ENCODE peak calls at places on chromosomes 3 and 15, in five cellular contexts. T is PC-9, H is AG09309, E is fibroblast of lung, O is AG04449. K is an unnamed sample.

GRCh38 chr3:52829906-52830463 is 487 bp downstream of the ITIH4 start:
- DNase-seq in H (no peak), O (no peak), T (no peak), E (no peak), K (no peak)

GRCh38 chr15:99480223-99480810 is 85.5 kb upstream of the MEF2A start:
- DNase-seq in H (no peak), E (peak), O (no peak), T (no peak), K (no peak)

GRCh38 chr15:69797615-69798014 is 300.1 kb downstream of the TLE3 start:
- DNase-seq in O (no peak), E (no peak), H (no peak), T (no peak), K (no peak)

GRCh38 chr3:72111265-72111972 is 326.5 kb upstream of the PROK2 start:
- DNase-seq in T (no peak), H (no peak), O (no peak), E (no peak), K (no peak)

GRCh38 chr3:125144653-125145314 is 67.8 kb downstream of the SLC12A8 start:
- DNase-seq in H (no peak), E (no peak), O (no peak), T (no peak), K (no peak)

GRCh38 chr3:99789322-99789721 is 28.3 kb upstream of the CMSS1 start:
- DNase-seq in E (peak), O (no peak), T (peak), H (peak), K (peak)

GRCh38 chr15:33934396-33934795 is 33.9 kb upstream of the CHRM5 start:
- DNase-seq in E (peak), O (no peak), H (no peak), T (no peak), K (no peak)

GRCh38 chr3:138114988-138115971 is at the start of gene DZIP1L:
- DNase-seq in O (peak), T (no peak), H (no peak), E (peak), K (no peak)

GRCh38 chr3:45807133-45807532 is 10.8 kb upstream of the SLC6A20 start:
- DNase-seq in E (no peak), H (no peak), T (no peak), O (no peak), K (no peak)

GRCh38 chr3:72887723-72888545 is at the start of gene GXYLT2:
- DNase-seq in O (no peak), E (peak), T (no peak), H (no peak), K (no peak)

GRCh38 chr3:164806188-164806587 is 272.1 kb downstream of the SI start:
- DNase-seq in E (no peak), O (no peak), H (no peak), T (no peak), K (no peak)

GRCh38 chr3:117052356-117052755 is 342.8 kb downstream of the TUSC7 start:
- DNase-seq in T (no peak), E (peak), O (peak), H (no peak), K (no peak)

GRCh38 chr15:69014454-69014853 is at the start of gene NOX5:
- DNase-seq in E (no peak), H (peak), T (peak), O (peak), K (peak)

GRCh38 chr3:125072310-125072709 is 16.5 kb upstream of the HEG1 start:
- DNase-seq in O (peak), H (no peak), E (peak), T (no peak), K (no peak)

GRCh38 chr15:89187301-89187700 is 34.1 kb downstream of the RLBP1 start:
- DNase-seq in E (no peak), O (no peak), H (no peak), T (no peak), K (no peak)

GRCh38 chr3:55596212-55596611 is 109.1 kb upstream of the WNT5A start:
- DNase-seq in T (no peak), H (no peak), E (no peak), O (no peak), K (no peak)
- TF ChIP-seq CTCF in T (no peak), H (no peak), E (no peak), O (no peak), K (no peak)

GRCh38 chr15:100787567-100787941 is 92.1 kb upstream of the ALDH1A3 start:
- DNase-seq in E (no peak), H (no peak), T (no peak), O (no peak), K (no peak)
- H3K4me3 ChIP-seq in E (no peak), H (no peak), T (no peak), O (no peak), K (no peak)

DNA sequence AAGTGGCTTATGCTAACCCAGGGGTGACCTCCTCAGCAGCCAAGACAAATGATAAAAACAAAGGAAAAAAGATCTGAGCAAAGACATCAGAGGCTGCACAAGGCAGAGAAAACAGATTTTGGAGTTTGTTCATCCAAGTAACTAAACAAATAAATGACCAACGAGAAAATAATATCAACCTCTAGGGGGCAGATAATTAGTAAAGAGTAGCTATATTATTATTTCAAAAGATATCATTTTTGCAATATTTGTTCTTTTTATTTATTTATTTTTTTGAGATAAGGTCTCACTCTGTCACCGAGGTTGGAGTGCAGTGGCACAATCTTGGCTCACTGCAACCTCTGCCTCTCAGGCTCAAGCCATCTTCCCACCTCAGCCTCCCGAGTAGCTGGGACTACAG is 101.8 kb downstream of the PCCB start:
- DNase-seq in H (no peak), E (no peak), T (no peak), O (no peak), K (no peak)
- TF ChIP-seq CTCF in H (no peak), E (no peak), T (peak), O (no peak), K (no peak)

DNA sequence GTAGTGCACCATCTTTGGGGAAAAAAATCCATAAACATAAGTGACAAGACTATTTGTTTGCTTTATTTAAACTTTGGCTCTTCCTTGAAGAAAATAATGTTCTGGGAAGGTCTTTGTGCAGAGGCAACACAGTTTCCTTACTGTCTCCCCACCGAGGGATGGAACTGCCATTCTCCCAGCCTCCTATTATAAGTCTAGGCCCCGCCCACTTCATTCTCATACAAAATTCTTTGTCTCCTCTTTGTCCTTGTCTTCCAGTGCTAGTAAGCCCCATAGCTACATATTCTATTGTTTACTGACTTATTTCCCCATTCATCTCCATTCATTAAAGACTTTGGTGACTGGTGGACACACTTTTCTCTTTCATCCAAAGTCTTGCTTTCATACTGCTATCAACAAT is 316.5 kb upstream of the ROBO2 start:
- DNase-seq in O (no peak), H (no peak), T (no peak), E (no peak), K (no peak)
- H3K4me3 ChIP-seq in O (no peak), H (no peak), T (no peak), E (no peak), K (no peak)

GRCh38 chr3:172708905-172709775 is 1.7 kb downstream of the NCEH1 start:
- DNase-seq in H (no peak), T (no peak), E (no peak), O (no peak), K (no peak)

GRCh38 chr3:172709776-172710708 is 825 bp downstream of the NCEH1 start:
- DNase-seq in O (no peak), T (peak), E (peak), H (no peak), K (no peak)

GRCh38 chr3:172713316-172713715 is 2.4 kb upstream of the NCEH1 start:
- DNase-seq in E (no peak), T (no peak), H (no peak), O (no peak), K (no peak)

GRCh38 chr3:172710709-172711456 is at the start of gene NCEH1:
- DNase-seq in O (peak), H (peak), E (peak), T (peak), K (peak)

GRCh38 chr3:172711457-172711800 is 562 bp upstream of the NCEH1 start:
- DNase-seq in T (peak), O (no peak), E (no peak), H (no peak), K (no peak)
- TF ChIP-seq CTCF in T (no peak), O (no peak), E (no peak), H (no peak), K (no peak)

GRCh38 chr3:124032881-124033359 is 41.0 kb upstream of the ROPN1 start:
- DNase-seq in E (peak), O (peak), H (peak), T (no peak), K (peak)

GRCh38 chr3:124035463-124036121 is 43.7 kb upstream of the ROPN1 start:
- DNase-seq in E (no peak), T (no peak), O (no peak), H (no peak), K (no peak)

GRCh38 chr3:124033360-124034015 is 41.6 kb upstream of the ROPN1 start:
- DNase-seq in E (peak), O (no peak), T (no peak), H (no peak), K (no peak)

GRCh38 chr3:124034809-124035152 is 42.9 kb upstream of the ROPN1 start:
- DNase-seq in T (no peak), E (no peak), O (no peak), H (no peak), K (no peak)

DNA sequence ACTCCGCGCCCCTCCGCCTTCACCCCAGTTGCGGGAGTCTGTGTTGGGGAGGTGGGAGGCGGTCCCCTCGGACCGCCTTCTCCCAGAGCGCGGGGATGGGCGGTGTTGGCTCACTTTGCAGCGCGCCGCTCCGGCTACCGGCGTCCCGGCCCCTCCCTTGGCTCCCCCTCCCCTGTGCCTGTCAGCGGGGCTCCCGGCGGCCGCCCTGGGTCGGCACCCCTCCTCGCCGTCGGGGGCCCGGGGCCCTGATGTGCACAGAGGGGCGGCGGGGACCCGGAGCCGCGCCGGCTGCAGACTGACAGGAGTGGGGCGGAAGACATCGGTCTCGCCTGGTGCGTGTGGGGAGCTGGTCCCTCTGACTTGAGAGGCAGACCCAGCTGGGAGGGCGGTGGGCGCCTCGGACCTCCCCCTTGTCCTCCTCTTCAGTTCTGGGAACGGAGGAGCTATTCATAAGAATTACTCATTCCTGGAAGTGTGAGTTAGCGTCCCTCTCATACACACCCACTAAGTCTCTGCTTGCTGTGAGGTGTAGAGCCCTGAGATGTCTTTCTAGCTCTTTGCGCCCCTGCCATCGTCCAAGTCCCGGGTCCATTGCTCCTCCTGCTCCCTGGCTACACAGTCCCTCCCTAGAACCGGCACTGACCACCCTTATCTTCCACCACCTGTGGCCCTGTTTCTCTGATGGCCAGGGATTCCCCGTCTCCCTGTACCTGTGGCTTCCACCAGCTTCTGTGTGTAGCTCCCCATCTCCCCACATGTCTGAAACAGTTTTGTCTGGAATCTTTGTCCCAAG is 42.3 kb upstream of the ROPN1 start:
- DNase-seq in E (peak), O (no peak), T (no peak), H (no peak), K (no peak)
- H3K4me3 ChIP-seq in E (peak), O (peak), T (no peak), H (peak), K (peak)

GRCh38 chr3:42960282-42960681 is 18.8 kb upstream of the GASK1A start:
- DNase-seq in O (no peak), H (no peak), T (no peak), E (no peak), K (no peak)

GRCh38 chr3:42960781-42961180 is 18.3 kb upstream of the GASK1A start:
- DNase-seq in T (no peak), O (no peak), E (no peak), H (no peak), K (no peak)

GRCh38 chr3:42961633-42962032 is 17.5 kb upstream of the GASK1A start:
- DNase-seq in T (no peak), O (peak), E (peak), H (peak), K (peak)

GRCh38 chr3:42957573-42957972 is 21.5 kb upstream of the GASK1A start:
- DNase-seq in O (no peak), H (no peak), T (no peak), E (no peak), K (no peak)
- TF ChIP-seq CTCF in O (no peak), H (peak), T (no peak), E (no peak), K (peak)

DNA sequence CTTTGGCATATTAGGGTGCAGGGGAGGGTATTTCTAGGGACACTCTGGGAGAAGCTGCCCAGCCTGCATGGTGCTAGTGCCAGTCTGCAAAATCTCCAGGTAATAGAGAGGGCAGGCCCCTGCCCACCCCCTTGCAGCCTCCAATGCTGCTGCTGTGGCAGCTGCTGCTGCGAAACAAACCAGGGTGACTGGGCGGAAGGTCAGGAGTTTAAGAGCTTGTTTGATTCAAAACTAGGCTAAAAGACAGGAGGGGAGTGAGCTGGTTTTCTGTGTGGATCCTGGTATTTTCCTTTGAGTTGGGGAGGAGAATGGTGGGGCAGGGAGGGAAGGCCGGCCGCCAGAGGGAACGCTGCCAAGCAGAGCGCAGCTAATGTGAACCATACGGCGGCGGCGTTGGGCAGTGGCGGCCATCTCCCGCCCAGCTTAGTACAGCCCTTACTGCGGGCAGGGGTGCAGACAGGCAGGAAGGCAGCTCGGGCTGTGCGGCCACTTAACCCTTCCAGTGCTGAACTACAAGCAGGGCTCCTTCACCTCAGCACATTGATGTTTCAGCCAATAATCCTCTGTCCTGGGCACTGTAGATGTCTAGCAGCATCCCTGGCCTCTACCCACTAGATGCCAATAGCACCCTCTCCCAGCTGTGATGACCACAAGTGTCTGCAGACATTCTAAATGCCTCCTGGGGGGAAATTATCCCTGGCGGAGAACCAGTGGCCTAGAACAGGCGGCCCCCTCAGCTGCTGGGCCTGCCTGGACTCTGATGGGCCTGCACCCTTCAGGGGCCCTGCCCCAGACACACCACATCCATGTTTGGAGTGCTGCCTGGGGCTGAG is 125.7 kb downstream of the EEFSEC start:
- DNase-seq in O (peak), E (peak), H (peak), T (no peak), K (peak)
- H3K4me3 ChIP-seq in O (peak), E (no peak), H (no peak), T (no peak), K (no peak)

GRCh38 chr3:4571690-4572334 is 78.7 kb downstream of the ITPR1 start:
- DNase-seq in T (no peak), O (no peak), E (peak), H (no peak), K (no peak)
- TF ChIP-seq CTCF in T (no peak), O (no peak), E (no peak), H (no peak), K (no peak)

K was measured in HFF-Myc.